ENCODE peak calls at places on chromosomes 3 and 15, in six cellular contexts. G, N, E, W, M and D are unnamed samples.

GRCh38 chr3:111801697-111802655 is 57.1 kb upstream of the PHLDB2 start:
- DNase-seq in W (no peak), M (peak), G (peak), N (no peak), E (no peak), D (no peak)

GRCh38 chr3:63950698-63951097 is 38.5 kb upstream of the SCAANT1 start:
- DNase-seq in E (no peak), M (no peak), W (no peak), N (no peak), G (no peak), D (no peak)

GRCh38 chr15:49196856-49197255 is 26.8 kb downstream of the GALK2 start:
- DNase-seq in G (no peak), E (no peak), N (no peak), M (no peak), W (no peak), D (no peak)

GRCh38 chr3:12999147-13000140 is 73.8 kb downstream of the IQSEC1 start:
- DNase-seq in M (peak), W (peak), G (no peak), N (no peak), E (peak), D (no peak)

GRCh38 chr15:53536479-53537120 is 222.9 kb downstream of the WDR72 start:
- DNase-seq in M (no peak), E (no peak), G (no peak), N (no peak), W (no peak), D (no peak)

GRCh38 chr3:196624907-196625306 is 14.6 kb upstream of the NRROS start:
- DNase-seq in M (no peak), E (peak), G (no peak), N (no peak), W (no peak), D (no peak)

GRCh38 chr3:108603689-108604088 is 14.2 kb downstream of the DZIP3 start:
- DNase-seq in G (peak), M (no peak), N (no peak), E (no peak), W (no peak), D (no peak)

GRCh38 chr3:2595486-2595885 is 496.8 kb downstream of the CNTN4 start:
- DNase-seq in E (no peak), M (no peak), G (no peak), W (no peak), N (peak), D (no peak)

GRCh38 chr3:186261638-186262037 is 100.4 kb downstream of the DGKG start:
- DNase-seq in W (no peak), G (peak), N (no peak), E (no peak), M (no peak), D (no peak)

GRCh38 chr15:73150831-73151230 is 98.6 kb downstream of the NEO1 start:
- DNase-seq in G (no peak), N (no peak), M (no peak), E (no peak), W (no peak), D (no peak)

GRCh38 chr3:193174137-193174536 is 66.9 kb upstream of the PLAAT1 start:
- DNase-seq in G (peak), N (no peak), W (no peak), M (no peak), E (no peak), D (no peak)

GRCh38 chr3:13480340-13481318 is 523 bp downstream of the HDAC11 start:
- DNase-seq in M (no peak), G (peak), W (no peak), E (peak), N (no peak), D (peak)

GRCh38 chr3:61809879-61810278 is 248.5 kb downstream of the PTPRG start:
- DNase-seq in G (no peak), W (no peak), M (no peak), E (no peak), N (no peak), D (no peak)

GRCh38 chr15:83928878-83929418 is 275.0 kb downstream of the ADAMTSL3 start:
- DNase-seq in W (no peak), N (no peak), G (no peak), E (no peak), M (no peak), D (no peak)

GRCh38 chr15:83930392-83930791 is 276.5 kb downstream of the ADAMTSL3 start:
- DNase-seq in M (no peak), N (no peak), W (no peak), E (no peak), G (no peak), D (no peak)

GRCh38 chr15:83928392-83928734 is 274.4 kb downstream of the ADAMTSL3 start:
- DNase-seq in G (no peak), E (no peak), M (no peak), W (no peak), N (no peak), D (no peak)

GRCh38 chr15:83929619-83930018 is 275.7 kb downstream of the ADAMTSL3 start:
- DNase-seq in W (no peak), N (no peak), M (no peak), E (no peak), G (no peak), D (no peak)

DNA sequence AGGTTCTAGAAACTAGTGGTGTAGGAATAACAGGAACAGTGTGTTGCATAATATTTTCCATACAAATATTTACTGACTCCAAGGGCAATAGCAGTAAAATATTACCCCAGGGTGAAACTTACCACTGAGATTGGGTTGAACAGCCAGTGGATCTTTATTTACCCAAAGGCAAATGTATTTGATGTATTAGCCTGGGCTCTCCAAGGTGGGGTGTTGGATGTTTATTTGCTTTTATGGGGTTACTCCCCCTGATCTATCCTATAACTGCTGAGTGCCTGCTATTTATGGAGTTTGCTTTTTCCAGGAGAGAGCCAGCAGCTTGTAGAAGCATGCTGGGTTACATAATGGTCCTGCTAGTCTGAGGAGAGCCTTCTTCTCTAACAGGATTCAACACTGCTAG is 276.9 kb downstream of the ADAMTSL3 start:
- DNase-seq in E (no peak), N (no peak), W (no peak), M (no peak), G (no peak), D (no peak)
- H3K27ac ChIP-seq in E (no peak), N (no peak), W (no peak), M (no peak), G (no peak), D (no peak)

GRCh38 chr15:90837052-90837621 is 31.3 kb upstream of the FURIN start:
- DNase-seq in W (no peak), E (no peak), M (no peak), G (no peak), N (no peak), D (no peak)

GRCh38 chr15:90838066-90838465 is 30.3 kb upstream of the FURIN start:
- DNase-seq in W (no peak), N (no peak), E (no peak), G (no peak), M (no peak), D (no peak)

GRCh38 chr15:90838544-90838943 is 29.8 kb upstream of the FURIN start:
- DNase-seq in E (no peak), G (no peak), W (no peak), N (no peak), M (no peak), D (no peak)

GRCh38 chr15:90836296-90836871 is 32.0 kb upstream of the FURIN start:
- DNase-seq in W (no peak), G (peak), E (no peak), M (no peak), N (no peak), D (no peak)

DNA sequence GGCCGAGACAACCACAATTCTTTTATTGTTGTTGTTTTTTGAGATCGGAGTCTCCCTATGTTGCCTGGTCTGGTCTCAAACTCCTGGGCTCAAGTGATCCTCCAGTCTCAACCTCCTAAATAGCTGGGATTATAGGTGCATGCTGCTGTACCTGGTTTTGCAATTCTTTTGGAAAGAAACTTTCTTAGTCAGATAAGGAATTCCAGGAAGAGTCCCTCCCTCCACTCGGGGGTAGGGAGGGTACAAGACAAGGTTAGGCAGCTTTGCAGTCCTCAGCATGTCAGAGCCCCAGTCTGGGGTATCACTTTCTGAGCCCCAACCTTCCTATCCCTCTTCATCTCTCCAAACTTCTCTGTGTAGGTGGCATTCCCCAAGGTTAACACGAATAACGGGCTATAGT is 33.8 kb upstream of the FURIN start:
- DNase-seq in N (no peak), E (no peak), G (no peak), W (no peak), M (no peak), D (no peak)
- H3K27ac ChIP-seq in N (no peak), E (no peak), G (no peak), W (no peak), M (no peak), D (no peak)

DNA sequence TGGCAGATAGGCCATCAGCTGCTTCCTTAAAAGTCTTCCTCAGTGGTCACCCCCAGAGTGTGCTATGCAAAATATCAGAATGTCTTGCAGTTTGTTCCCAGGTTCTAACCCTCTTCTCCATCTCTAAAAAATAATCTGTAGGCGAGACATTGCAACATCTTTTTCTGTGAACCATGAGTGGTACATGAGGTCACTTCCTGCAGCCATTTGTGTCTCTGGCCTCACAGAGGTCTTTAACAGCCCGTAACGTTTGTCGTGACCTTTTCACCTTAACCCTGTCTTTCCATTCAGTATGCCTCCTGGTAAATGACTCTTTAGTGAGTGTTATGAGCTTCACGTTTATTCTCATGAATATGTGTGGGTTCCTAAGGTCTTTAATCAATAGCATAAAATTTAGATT is 145.4 kb downstream of the KLHL25 start:
- DNase-seq in G (peak), N (no peak), W (no peak), M (no peak), E (no peak), D (no peak)
- H3K27ac ChIP-seq in G (peak), N (no peak), W (peak), M (no peak), E (peak), D (peak)

GRCh38 chr15:92921215-92922131 is 21.3 kb downstream of the CHD2 start:
- DNase-seq in E (no peak), M (peak), W (no peak), G (peak), N (no peak), D (no peak)
- H3K27ac ChIP-seq in E (peak), M (peak), W (peak), G (peak), N (no peak), D (no peak)

GRCh38 chr3:36900474-36901443 is 44.1 kb downstream of the TRANK1 start:
- DNase-seq in W (no peak), M (no peak), N (peak), G (no peak), E (no peak), D (no peak)
- H3K27ac ChIP-seq in W (no peak), M (no peak), N (no peak), G (no peak), E (no peak), D (no peak)

GRCh38 chr3:172749201-172749965 is 1.1 kb upstream of the ECT2 start:
- DNase-seq in E (no peak), W (no peak), N (no peak), G (peak), M (peak), D (no peak)
- H3K27ac ChIP-seq in E (peak), W (peak), N (peak), G (peak), M (peak), D (peak)

GRCh38 chr15:90130291-90130690 is 28.0 kb upstream of the IDH2 start:
- DNase-seq in M (no peak), E (no peak), G (no peak), N (no peak), W (no peak), D (no peak)

GRCh38 chr15:90131848-90132247 is 29.6 kb upstream of the IDH2 start:
- DNase-seq in N (no peak), G (no peak), E (no peak), M (no peak), W (no peak), D (no peak)

GRCh38 chr15:90126022-90126421 is 23.8 kb upstream of the IDH2 start:
- DNase-seq in W (no peak), N (no peak), G (no peak), M (no peak), E (no peak), D (no peak)

GRCh38 chr15:90124487-90124886 is 22.2 kb upstream of the IDH2 start:
- DNase-seq in G (no peak), E (no peak), W (no peak), M (no peak), N (no peak), D (no peak)

GRCh38 chr15:90126457-90127435 is 24.5 kb upstream of the IDH2 start:
- DNase-seq in G (peak), E (no peak), N (peak), M (no peak), W (no peak), D (no peak)
- H3K27ac ChIP-seq in G (no peak), E (no peak), N (peak), M (no peak), W (no peak), D (no peak)

DNA sequence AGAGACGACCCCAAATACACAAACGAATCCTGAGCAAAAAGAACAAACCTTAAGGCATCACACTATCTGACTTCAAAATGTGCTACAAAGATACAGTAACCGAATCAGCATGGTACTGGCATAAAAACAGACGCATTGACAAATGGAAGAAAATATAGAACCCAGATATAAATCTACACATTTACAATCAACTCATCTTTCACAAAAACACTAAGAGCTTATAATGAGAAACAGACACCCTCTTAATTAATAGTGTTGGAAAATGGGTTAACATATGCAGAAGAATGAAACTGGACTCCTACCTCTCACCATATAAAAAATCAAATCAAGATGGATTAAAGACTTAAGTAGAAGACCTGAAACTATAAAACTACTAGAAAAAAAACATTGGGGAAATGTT is 130.3 kb upstream of the DCBLD2 start:
- DNase-seq in N (no peak), M (no peak), W (no peak), E (no peak), G (no peak), D (no peak)
- H3K27ac ChIP-seq in N (no peak), M (no peak), W (no peak), E (no peak), G (no peak), D (no peak)

GRCh38 chr15:92681141-92681622 is 25.6 kb upstream of the FAM174B start:
- DNase-seq in W (no peak), M (no peak), E (no peak), G (peak), N (no peak), D (no peak)
- H3K27ac ChIP-seq in W (peak), M (peak), E (no peak), G (peak), N (no peak), D (no peak)

GRCh38 chr3:9384141-9384828 is 13.1 kb upstream of the SETD5 start:
- DNase-seq in E (no peak), G (peak), M (no peak), W (no peak), N (no peak), D (no peak)

GRCh38 chr3:9387322-9387655 is 10.1 kb upstream of the SETD5 start:
- DNase-seq in E (no peak), M (no peak), N (no peak), W (no peak), G (no peak), D (no peak)

GRCh38 chr3:9385209-9385936 is 12.0 kb upstream of the SETD5 start:
- DNase-seq in M (no peak), G (no peak), E (no peak), N (no peak), W (no peak), D (no peak)

GRCh38 chr3:9386501-9387321 is 10.7 kb upstream of the SETD5 start:
- DNase-seq in G (no peak), N (no peak), W (no peak), E (no peak), M (no peak), D (no peak)

GRCh38 chr3:9386060-9386459 is 11.4 kb upstream of the SETD5 start:
- DNase-seq in E (no peak), W (no peak), G (no peak), M (no peak), N (no peak), D (no peak)
- H3K27ac ChIP-seq in E (no peak), W (no peak), G (peak), M (no peak), N (no peak), D (no peak)